ENCODE peak calls at places on chromosomes 2 and 18, in six cellular contexts. N is cardiac fibroblast, X is AG09309, C is upper lobe of right lung, F is adipocyte, P is HL-60. T is an unnamed sample.

GRCh38 chr2:81984969-81985637 is 1680.6 kb upstream of the LRRTM1 start:
- DNase-seq in N (no peak), X (no peak), C (peak), F (no peak), P (no peak), T (no peak)

GRCh38 chr18:55753643-55754255 is 165.8 kb upstream of the TCF4 start:
- DNase-seq in N (peak), X (no peak), C (no peak), F (no peak), P (no peak), T (no peak)

GRCh38 chr2:113211226-113212105 is 37.7 kb downstream of the PSD4 start:
- DNase-seq in N (peak), X (no peak), C (no peak), F (peak), P (no peak), T (peak)

GRCh38 chr2:149080104-149080503 is 41.6 kb downstream of the LYPD6B start:
- DNase-seq in N (no peak), X (no peak), C (no peak), F (no peak), P (no peak), T (no peak)

GRCh38 chr18:30132959-30133358 is 909.6 kb downstream of the DSC3 start:
- DNase-seq in N (peak), X (no peak), C (no peak), F (peak), P (no peak), T (no peak)

GRCh38 chr2:209936106-209936663 is 66.3 kb upstream of the RPE start:
- DNase-seq in N (peak), X (no peak), C (no peak), F (no peak), P (no peak), T (peak)

GRCh38 chr2:95004702-95005101 is 20.8 kb upstream of the MAL start:
- DNase-seq in N (no peak), X (no peak), C (peak), F (no peak), P (no peak), T (no peak)

GRCh38 chr2:44360749-44361329 is 455 bp downstream of the PREPL start:
- DNase-seq in N (no peak), X (no peak), C (no peak), F (peak), P (no peak), T (no peak)

GRCh38 chr2:31440764-31441163 is 26.2 kb upstream of the XDH start:
- DNase-seq in N (peak), X (peak), C (no peak), F (peak), P (no peak), T (peak)

GRCh38 chr2:196459539-196459938 is 180.0 kb upstream of the CCDC150 start:
- DNase-seq in N (peak), X (peak), C (no peak), F (peak), P (no peak), T (peak)

GRCh38 chr2:111617804-111618576 is 266.0 kb downstream of the ANAPC1 start:
- DNase-seq in N (peak), X (no peak), C (no peak), F (peak), P (peak), T (no peak)

GRCh38 chr2:129205766-129206165 is 773.7 kb upstream of the RAB6C start:
- DNase-seq in N (no peak), X (no peak), C (no peak), F (no peak), P (no peak), T (no peak)

GRCh38 chr2:220703279-220703678 is 868.8 kb downstream of the EPHA4 start:
- DNase-seq in N (no peak), X (peak), C (no peak), F (peak), P (no peak), T (peak)

GRCh38 chr2:210715560-210715959 is 159.2 kb downstream of the CPS1 start:
- DNase-seq in N (no peak), X (no peak), C (no peak), F (no peak), P (no peak), T (no peak)

GRCh38 chr18:10259075-10259474 is 195.4 kb upstream of the APCDD1 start:
- DNase-seq in N (no peak), X (no peak), C (no peak), F (no peak), P (no peak), T (no peak)

GRCh38 chr2:58871469-58872142 is 630.5 kb upstream of the FANCL start:
- DNase-seq in N (no peak), X (no peak), C (no peak), F (no peak), P (no peak), T (no peak)

GRCh38 chr2:202267495-202267894 is 1.9 kb downstream of the NOP58 start:
- DNase-seq in N (peak), X (no peak), C (no peak), F (peak), P (peak), T (no peak)

GRCh38 chr2:97761192-97761591 is 47.8 kb downstream of the ZAP70 start:
- DNase-seq in N (no peak), X (no peak), C (no peak), F (no peak), P (no peak), T (no peak)

GRCh38 chr18:43113220-43113895 is 2.1 kb downstream of the RIT2 start:
- DNase-seq in N (no peak), X (no peak), C (no peak), F (no peak), P (no peak), T (no peak)

GRCh38 chr2:27078267-27079194 is at the start of gene EMILIN1:
- DNase-seq in N (peak), X (peak), C (peak), F (peak), P (no peak), T (peak)

GRCh38 chr2:74005786-74006185 is 21.1 kb downstream of the TET3 start:
- DNase-seq in N (peak), X (no peak), C (peak), F (no peak), P (no peak), T (no peak)

GRCh38 chr2:100643906-100644501 is 81.2 kb downstream of the PDCL3 start:
- DNase-seq in N (no peak), X (no peak), C (no peak), F (no peak), P (no peak), T (no peak)

GRCh38 chr2:26540306-26540705 is 62.4 kb upstream of the OTOF start:
- DNase-seq in N (no peak), X (no peak), C (peak), F (no peak), P (no peak), T (no peak)

GRCh38 chr2:164009801-164010337 is 274.1 kb upstream of the FIGN start:
- DNase-seq in N (no peak), X (no peak), C (no peak), F (peak), P (no peak), T (no peak)

GRCh38 chr2:187475499-187476248 is 27.6 kb upstream of the CALCRL start:
- DNase-seq in N (no peak), X (no peak), C (no peak), F (no peak), P (no peak), T (peak)

GRCh38 chr18:76447268-76447890 is 47.7 kb downstream of the ZNF516 start:
- DNase-seq in N (no peak), X (no peak), C (no peak), F (no peak), P (no peak), T (no peak)

GRCh38 chr18:54786211-54786610 is 42.1 kb upstream of the RAB27B start:
- DNase-seq in N (no peak), X (no peak), C (no peak), F (no peak), P (no peak), T (no peak)

GRCh38 chr2:238107525-238108422 is 7.6 kb downstream of the ESPNL start:
- DNase-seq in N (no peak), X (no peak), C (peak), F (no peak), P (no peak), T (no peak)

GRCh38 chr18:14748496-14748895 is 524 bp downstream of the ANKRD30B start:
- DNase-seq in N (no peak), X (no peak), C (no peak), F (no peak), P (no peak), T (no peak)
- H3K4me3 ChIP-seq in N (no peak), X (peak), C (no peak), F (peak), P (no peak), T (no peak)

GRCh38 chr2:188984126-188984525 is 10.0 kb downstream of the COL3A1 start:
- DNase-seq in N (peak), X (no peak), C (no peak), F (peak), P (no peak), T (peak)

GRCh38 chr2:188986839-188987238 is 12.7 kb downstream of the COL3A1 start:
- DNase-seq in N (peak), X (no peak), C (no peak), F (peak), P (no peak), T (peak)

GRCh38 chr2:188979730-188980123 is 5.6 kb downstream of the COL3A1 start:
- DNase-seq in N (peak), X (no peak), C (no peak), F (no peak), P (no peak), T (no peak)

GRCh38 chr2:188984680-188985079 is 10.5 kb downstream of the COL3A1 start:
- DNase-seq in N (peak), X (no peak), C (no peak), F (peak), P (no peak), T (peak)

DNA sequence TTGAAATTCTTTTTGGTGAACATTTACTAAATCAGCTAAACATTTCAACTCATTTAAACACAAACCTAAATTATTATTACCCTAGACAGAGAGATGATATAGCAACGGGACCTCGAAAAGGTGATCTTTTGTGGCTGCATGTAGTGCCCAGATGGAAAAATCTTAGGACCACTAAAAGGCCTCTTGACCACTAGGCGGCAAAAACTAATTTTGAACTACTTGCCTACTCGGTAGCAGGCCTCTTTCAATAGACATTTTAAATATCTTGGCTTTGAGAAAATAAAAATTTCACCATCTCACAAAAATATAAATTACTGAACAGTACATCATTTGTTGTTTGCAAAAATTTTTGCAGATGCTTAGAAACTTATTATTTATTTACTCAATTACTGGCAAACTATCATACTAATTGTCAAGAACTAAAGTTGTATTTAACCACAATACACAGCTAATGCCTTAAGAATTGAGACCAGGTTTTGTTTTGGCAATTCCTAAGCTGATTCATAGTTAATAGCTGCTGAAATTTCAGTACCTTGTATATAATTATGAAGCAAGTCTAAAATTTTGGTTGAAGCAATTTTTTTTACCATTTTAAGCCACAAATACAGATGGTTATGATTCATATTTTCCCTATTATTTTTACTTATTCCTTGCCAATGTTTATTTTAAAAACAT is 9.4 kb downstream of the COL3A1 start:
- DNase-seq in N (peak), X (no peak), C (no peak), F (peak), P (no peak), T (peak)
- H3K4me3 ChIP-seq in N (no peak), X (no peak), C (no peak), F (peak), P (no peak), T (no peak)

DNA sequence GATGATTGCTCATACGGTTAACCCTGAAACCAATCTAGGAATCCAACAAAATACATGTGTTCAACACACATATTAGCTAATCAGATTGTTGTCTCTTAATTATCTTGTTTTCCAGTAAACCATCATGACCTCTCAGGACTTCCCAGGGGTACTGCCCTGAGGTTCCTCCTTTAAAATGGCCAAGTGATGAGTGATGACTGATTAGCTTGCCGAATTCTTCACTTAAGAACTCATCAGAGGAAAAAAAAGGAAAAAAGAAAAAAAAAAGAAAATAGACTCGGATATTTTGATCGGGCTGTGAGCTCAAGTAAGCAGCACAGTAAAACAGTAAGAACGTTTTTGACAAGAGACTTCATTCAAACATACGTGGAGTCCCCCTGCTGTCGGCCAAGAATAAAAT is 40.7 kb downstream of the COLEC12 start:
- DNase-seq in N (no peak), X (no peak), C (no peak), F (no peak), P (no peak), T (no peak)
- H3K4me3 ChIP-seq in N (no peak), X (no peak), C (no peak), F (no peak), P (no peak), T (no peak)

DNA sequence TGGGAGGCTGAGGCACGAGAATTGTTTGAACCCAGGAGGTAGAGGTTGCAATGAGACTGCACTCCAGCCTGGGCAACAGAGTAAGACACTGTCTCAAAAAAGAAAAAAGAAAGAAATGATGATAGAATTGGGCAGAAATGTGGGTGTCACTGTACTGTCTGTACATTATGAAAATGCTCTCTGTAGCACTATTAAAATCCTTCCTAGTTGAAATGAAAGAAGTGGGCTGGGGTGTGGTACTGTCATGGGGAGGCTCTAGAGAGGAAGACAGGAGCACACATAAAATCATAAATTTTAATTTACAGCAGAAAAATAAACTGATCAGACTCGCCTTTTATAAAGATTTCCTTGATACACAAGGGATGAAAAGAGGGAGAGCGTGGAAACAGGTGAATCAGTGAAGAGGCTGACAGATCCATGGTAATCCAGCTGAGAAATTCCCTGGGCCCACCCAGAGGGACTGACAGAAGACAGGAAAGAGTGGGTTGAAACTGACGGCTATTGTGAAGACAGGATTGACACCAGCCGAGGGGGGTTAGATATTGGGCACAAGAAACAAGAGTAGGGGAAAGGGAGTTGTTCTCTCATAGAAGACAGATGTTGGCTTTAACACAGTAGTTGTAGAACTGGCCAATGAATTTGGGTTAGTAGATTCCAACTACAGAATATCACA is 96.4 kb upstream of the ATL2 start:
- DNase-seq in N (no peak), X (no peak), C (no peak), F (no peak), P (no peak), T (no peak)
- H3K4me3 ChIP-seq in N (no peak), X (no peak), C (no peak), F (no peak), P (no peak), T (no peak)

GRCh38 chr2:235639885-235640284 is 146.0 kb downstream of the AGAP1 start:
- DNase-seq in N (no peak), X (no peak), C (no peak), F (no peak), P (no peak), T (no peak)

GRCh38 chr2:235640900-235641299 is 147.1 kb downstream of the AGAP1 start:
- DNase-seq in N (no peak), X (no peak), C (no peak), F (no peak), P (no peak), T (no peak)

GRCh38 chr2:235637906-235638305 is 144.1 kb downstream of the AGAP1 start:
- DNase-seq in N (no peak), X (no peak), C (no peak), F (no peak), P (no peak), T (no peak)

GRCh38 chr2:235638541-235639192 is 144.8 kb downstream of the AGAP1 start:
- DNase-seq in N (no peak), X (no peak), C (no peak), F (no peak), P (no peak), T (no peak)

GRCh38 chr2:235639387-235639786 is 145.5 kb downstream of the AGAP1 start:
- DNase-seq in N (peak), X (peak), C (no peak), F (peak), P (no peak), T (peak)
- H3K4me3 ChIP-seq in N (no peak), X (no peak), C (no peak), F (peak), P (no peak), T (no peak)

GRCh38 chr18:25518716-25519053 is 166.7 kb upstream of the ZNF521 start:
- DNase-seq in N (no peak), X (no peak), C (no peak), F (no peak), P (no peak), T (no peak)

GRCh38 chr18:25516121-25516520 is 164.2 kb upstream of the ZNF521 start:
- DNase-seq in N (no peak), X (no peak), C (no peak), F (no peak), P (no peak), T (no peak)

GRCh38 chr18:25516747-25517498 is 165.0 kb upstream of the ZNF521 start:
- DNase-seq in N (no peak), X (no peak), C (no peak), F (peak), P (no peak), T (no peak)

GRCh38 chr18:25517881-25518715 is 166.1 kb upstream of the ZNF521 start:
- DNase-seq in N (no peak), X (no peak), C (no peak), F (peak), P (no peak), T (no peak)
- H3K4me3 ChIP-seq in N (no peak), X (no peak), C (no peak), F (no peak), P (no peak), T (no peak)

DNA sequence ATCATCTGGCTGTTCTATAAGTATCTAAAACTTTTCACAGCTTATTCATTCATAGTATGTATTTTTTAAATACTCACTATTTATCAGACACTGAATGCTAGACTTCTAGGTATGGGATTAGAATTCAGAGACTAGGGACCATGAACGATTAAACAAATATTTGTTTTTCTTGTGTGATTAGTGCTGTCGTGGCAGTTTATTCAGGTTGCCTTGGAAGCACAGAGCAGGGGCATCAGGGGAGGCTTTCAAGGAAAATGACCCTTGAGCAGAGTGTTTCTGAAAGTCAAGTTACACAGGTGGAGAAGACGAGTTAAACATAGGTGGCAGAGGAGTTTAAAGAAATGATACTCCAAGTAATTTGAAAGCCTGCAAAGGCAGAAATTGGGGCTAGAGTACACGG is 5.7 kb downstream of the SPOPL start:
- DNase-seq in N (no peak), X (no peak), C (no peak), F (no peak), P (no peak), T (no peak)
- H3K4me3 ChIP-seq in N (no peak), X (no peak), C (no peak), F (no peak), P (no peak), T (no peak)

GRCh38 chr2:160225722-160226121 is 25.6 kb upstream of the ITGB6 start:
- DNase-seq in N (no peak), X (no peak), C (no peak), F (no peak), P (no peak), T (no peak)

GRCh38 chr2:160224507-160224906 is 24.4 kb upstream of the ITGB6 start:
- DNase-seq in N (no peak), X (no peak), C (no peak), F (peak), P (no peak), T (no peak)

GRCh38 chr2:160223560-160223959 is 23.5 kb upstream of the ITGB6 start:
- DNase-seq in N (no peak), X (no peak), C (no peak), F (no peak), P (no peak), T (no peak)

GRCh38 chr2:160222546-160223281 is 22.6 kb upstream of the ITGB6 start:
- DNase-seq in N (no peak), X (no peak), C (no peak), F (no peak), P (no peak), T (no peak)

GRCh38 chr2:160224060-160224459 is 24.0 kb upstream of the ITGB6 start:
- DNase-seq in N (peak), X (peak), C (no peak), F (peak), P (no peak), T (peak)
- H3K4me3 ChIP-seq in N (no peak), X (no peak), C (no peak), F (peak), P (no peak), T (peak)